ENCODE peak calls at places on chromosomes 4 and X, in five cellular contexts. U is A549; V is activated T-helper 1 cell treated with anti-CD3 and anti-CD28 coated beads, Interleukin-12 subunit alpha, Interleukin-12 subunit beta, Interleukin-2, Interleukin-4 antibody, amounts not matched to agents 30 ng/mL and 10 ng/mL and 1 ng/mL, durations not matched to agents 14 hours and 24 hours and 36 hours; I is activated CD8-positive, alpha-beta memory T cell treated with anti-CD3 and anti-CD28 coated beads for 24 hours; R is ACHN. Y is an unnamed sample.
A peak's percentile ranks its signal among the peaks of the same experiment; 100 is the strongest.

GRCh38 chr4:158801677-158802076 is 32.9 kb downstream of the FNIP2 start:
- DNase-seq in U (no peak), I (no peak), R (no peak), V (no peak), Y (no peak)

GRCh38 chr4:71184195-71184781 is 154.5 kb upstream of the SLC4A4 start:
- DNase-seq in V (no peak), R (peak; percentile 69), U (peak; percentile 61), I (no peak), Y (no peak)

GRCh38 chr4:152166567-152166966 is 369.3 kb downstream of the FBXW7 start:
- DNase-seq in V (no peak), I (no peak), R (no peak), U (no peak), Y (no peak)

GRCh38 chr4:115851918-115852766 is 738.7 kb upstream of the NDST4 start:
- DNase-seq in R (peak; percentile 49), V (no peak), U (peak; percentile 48), I (no peak), Y (peak; percentile 53)

GRCh38 chr4:92634891-92635290 is 331.1 kb downstream of the GRID2 start:
- DNase-seq in R (no peak), U (no peak), I (no peak), V (no peak), Y (no peak)

GRCh38 chr4:3498901-3499510 is 33.2 kb downstream of the LRPAP1 start:
- DNase-seq in I (no peak), U (no peak), R (no peak), V (no peak), Y (no peak)

GRCh38 chrX:47796433-47796906 is 40.2 kb upstream of the ZNF81 start:
- DNase-seq in I (no peak), V (no peak), U (no peak), R (no peak), Y (no peak)

GRCh38 chrX:155767101-155767878 is 113.9 kb upstream of the VAMP7 start:
- DNase-seq in I (no peak), U (peak; percentile 84), V (peak; percentile 8), R (peak; percentile 72), Y (no peak)

GRCh38 chr4:24853142-24853541 is 57.8 kb downstream of the SOD3 start:
- DNase-seq in U (peak; percentile 33), R (no peak), V (no peak), I (no peak), Y (no peak)

GRCh38 chr4:158624889-158625478 is 46.7 kb downstream of the C4orf46 start:
- DNase-seq in U (peak; percentile 70), R (peak; percentile 57), I (no peak), V (no peak), Y (no peak)

GRCh38 chr4:10605746-10606482 is 78.7 kb downstream of the CLNK start:
- DNase-seq in U (no peak), V (no peak), I (no peak), R (peak; percentile 54), Y (no peak)

GRCh38 chrX:38347136-38347535 is 5.3 kb upstream of the OTC start:
- DNase-seq in I (no peak), V (no peak), U (peak; percentile 26), R (no peak), Y (no peak)

GRCh38 chr4:83109480-83110221 is 4.9 kb downstream of the PLAC8 start:
- DNase-seq in U (peak; percentile 44), R (peak; percentile 38), V (peak; percentile 24), I (peak; percentile 85), Y (no peak)

GRCh38 chr4:158255727-158256324 is 45.5 kb downstream of the TMEM144 start:
- DNase-seq in I (no peak), V (no peak), U (peak; percentile 41), R (peak; percentile 51), Y (no peak)

GRCh38 chr4:150280081-150280950 is 202.1 kb downstream of the DCLK2 start:
- DNase-seq in U (no peak), V (no peak), R (peak; percentile 80), I (no peak), Y (no peak)

GRCh38 chr4:1592179-1593037 is 91.7 kb downstream of the FAM53A start:
- DNase-seq in R (no peak), U (no peak), I (no peak), V (no peak), Y (no peak)

GRCh38 chr4:87117730-87118075 is 102.7 kb downstream of the KLHL8 start:
- DNase-seq in U (no peak), V (no peak), I (no peak), R (no peak), Y (no peak)

GRCh38 chr4:15089979-15090378 is 87.7 kb downstream of the CPEB2 start:
- DNase-seq in I (no peak), V (no peak), U (no peak), R (no peak), Y (no peak)

GRCh38 chrX:3244955-3245354 is 101.5 kb downstream of the MXRA5 start:
- DNase-seq in R (peak; percentile 12), V (no peak), U (peak; percentile 5), I (no peak), Y (no peak)

GRCh38 chrX:20863649-20864048 is 510.6 kb upstream of the CNKSR2 start:
- DNase-seq in I (no peak), R (no peak), V (no peak), U (no peak), Y (no peak)

GRCh38 chr4:132097046-132097445 is 1052.0 kb upstream of the PCDH10 start:
- DNase-seq in I (no peak), U (no peak), V (no peak), R (no peak), Y (no peak)

GRCh38 chr4:38948551-38948950 is 80.9 kb downstream of the FAM114A1 start:
- DNase-seq in R (peak; percentile 63), V (no peak), I (no peak), U (peak; percentile 8), Y (no peak)

GRCh38 chr4:178010596-178010995 is 568.4 kb upstream of the AGA start:
- DNase-seq in R (no peak), I (no peak), V (no peak), U (no peak), Y (no peak)